ENCODE peak calls at places on chromosomes 3 and 15, in five cellular contexts. I, G, V, P and F are unnamed samples.

GRCh38 chr3:21020681-21021080 is 730.3 kb downstream of the ZNF385D start:
- ATAC-seq in P (no peak), G (no peak), I (no peak), V (no peak), F (no peak)

GRCh38 chr3:11077466-11077865 is 76.8 kb upstream of the HRH1 start:
- ATAC-seq in V (no peak), P (peak; percentile 70), I (no peak), G (no peak), F (peak; percentile 46)

GRCh38 chr3:188683032-188683491 is 488.7 kb upstream of the TPRG1 start:
- ATAC-seq in I (no peak), G (no peak), P (peak; percentile 72), V (peak; percentile 57), F (peak; percentile 85)

GRCh38 chr15:62584301-62585235 is 419.5 kb upstream of the C2CD4B start:
- ATAC-seq in G (no peak), P (no peak), V (no peak), I (no peak), F (peak; percentile 78)

GRCh38 chr3:143222981-143223380 is 103.4 kb downstream of the CHST2 start:
- ATAC-seq in I (no peak), P (no peak), V (no peak), G (no peak), F (no peak)

GRCh38 chr3:139780603-139781002 is 102.8 kb upstream of the NMNAT3 start:
- ATAC-seq in V (no peak), P (no peak), I (no peak), G (no peak), F (no peak)

GRCh38 chr3:104102386-104102785 is 1264.3 kb upstream of the ALCAM start:
- ATAC-seq in V (peak; percentile 83), I (peak; percentile 95), P (peak; percentile 50), G (peak; percentile 96), F (no peak)

GRCh38 chr3:112763258-112763657 is 83.4 kb downstream of the CD200R1L start:
- ATAC-seq in P (peak; percentile 35), V (no peak), I (no peak), G (no peak), F (no peak)

GRCh38 chr3:136904746-136905145 is 42.7 kb downstream of the NCK1 start:
- ATAC-seq in G (no peak), P (no peak), V (no peak), I (no peak), F (no peak)

GRCh38 chr3:112979244-112979832 is 4.4 kb upstream of the CD200R1 start:
- ATAC-seq in V (no peak), G (no peak), I (peak; percentile 51), P (peak; percentile 51), F (no peak)

GRCh38 chr15:90095521-90095959 is 6.7 kb downstream of the IDH2 start:
- ATAC-seq in P (no peak), V (no peak), I (peak; percentile 50), G (peak; percentile 61), F (no peak)

GRCh38 chr3:87674397-87675161 is 384.2 kb downstream of the CGGBP1 start:
- ATAC-seq in V (no peak), I (peak; percentile 96), G (no peak), P (no peak), F (no peak)

GRCh38 chr3:4979401-4980228 is at the start of gene BHLHE40:
- ATAC-seq in I (peak; percentile 25), G (peak; percentile 55), P (peak; percentile 49), V (peak; percentile 62), F (no peak)

GRCh38 chr3:30183421-30183820 is 423.0 kb upstream of the TGFBR2 start:
- ATAC-seq in V (no peak), P (no peak), I (no peak), G (no peak), F (no peak)

GRCh38 chr3:134543113-134543512 is 57.3 kb downstream of the CEP63 start:
- ATAC-seq in G (no peak), P (no peak), V (no peak), I (no peak), F (no peak)

GRCh38 chr15:39118510-39118909 is 462.4 kb upstream of the THBS1 start:
- ATAC-seq in I (no peak), V (no peak), G (no peak), P (peak; percentile 79), F (no peak)

GRCh38 chr15:40310001-40310959 is 2.5 kb upstream of the PLCB2 start:
- ATAC-seq in I (peak; percentile 58), G (peak; percentile 76), P (peak; percentile 65), V (peak; percentile 90), F (no peak)

GRCh38 chr3:186754006-186754405 is 29.4 kb upstream of the EIF4A2 start:
- ATAC-seq in I (no peak), G (no peak), P (no peak), V (no peak), F (no peak)

GRCh38 chr3:134496481-134497071 is 10.7 kb downstream of the CEP63 start:
- ATAC-seq in P (no peak), G (no peak), I (peak; percentile 71), V (no peak), F (no peak)

GRCh38 chr3:133691410-133692107 is 29.8 kb upstream of the TOPBP1 start:
- ATAC-seq in I (no peak), G (no peak), V (no peak), P (no peak), F (no peak)

GRCh38 chr15:90860942-90861675 is 7.3 kb upstream of the FURIN start:
- ATAC-seq in V (peak; percentile 86), P (no peak), I (no peak), G (peak; percentile 69), F (no peak)

GRCh38 chr3:70989174-70989573 is 594.4 kb downstream of the FOXP1 start:
- ATAC-seq in I (no peak), V (no peak), P (peak; percentile 75), G (no peak), F (peak; percentile 58)

GRCh38 chr3:51709004-51709420 is 2.1 kb downstream of the GRM2 start:
- ATAC-seq in V (no peak), G (no peak), P (no peak), I (no peak), F (no peak)

DNA sequence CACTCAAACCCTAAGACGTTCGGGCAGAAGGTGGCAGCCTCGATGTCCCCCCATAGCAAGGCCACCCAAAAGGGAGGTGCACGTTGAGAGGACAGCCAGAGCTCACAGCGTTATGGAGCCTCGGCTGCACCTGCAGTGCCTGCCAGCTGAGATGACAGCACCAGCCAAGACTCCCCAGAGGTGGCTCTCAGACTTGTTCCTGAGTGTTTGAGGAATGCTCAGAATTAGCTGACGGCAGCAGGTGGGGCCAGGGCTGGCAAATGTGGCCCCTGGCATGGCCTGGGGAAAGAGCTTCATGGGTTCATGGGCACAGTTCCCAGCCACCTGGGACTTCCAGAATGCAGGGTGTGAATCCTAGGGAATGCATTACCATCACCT is 177.8 kb downstream of the KLF13 start:
- ATAC-seq in I (no peak), G (no peak), P (peak; percentile 44), V (peak; percentile 21), F (no peak)
- TF ChIP-seq EP300 in I (no peak), G (no peak), P (no peak), V (no peak), F (no peak)

GRCh38 chr15:74628199-74628598 is 12.6 kb downstream of the CLK3 start:
- ATAC-seq in I (no peak), G (no peak), V (no peak), P (no peak), F (no peak)
- TF ChIP-seq POLR2A in I (no peak), G (no peak), V (no peak), P (no peak), F (no peak)

DNA sequence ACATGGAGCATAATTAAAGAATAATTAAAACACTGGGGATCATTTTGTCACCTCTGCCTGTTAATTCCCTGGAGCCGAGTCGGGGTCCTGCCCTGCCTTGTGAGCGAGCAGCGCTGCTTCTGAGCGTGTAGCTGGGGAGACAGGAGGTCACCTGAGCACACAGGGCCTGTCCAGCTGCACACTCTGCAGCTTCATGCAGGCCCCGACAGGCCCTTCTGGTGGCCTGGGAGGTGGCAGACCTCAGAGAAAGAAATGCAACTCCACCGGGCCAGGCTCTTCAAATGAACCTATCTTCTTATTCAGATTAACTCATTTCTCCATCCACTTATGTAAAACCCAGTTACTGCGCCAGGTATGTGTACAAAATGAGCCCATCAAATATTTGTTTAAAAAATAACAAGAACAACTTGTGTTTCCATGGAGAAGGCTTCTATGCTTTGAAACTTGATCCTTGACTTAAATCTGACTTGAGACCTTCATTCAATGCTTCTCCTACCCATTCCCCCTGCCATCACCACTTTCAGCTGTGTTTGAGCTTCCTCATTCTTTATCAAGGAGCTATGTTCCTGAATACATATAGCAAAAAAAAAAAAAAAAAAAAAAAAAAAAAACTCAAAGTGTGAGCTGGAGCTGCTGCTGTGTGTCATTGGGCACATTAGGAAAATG is 628.4 kb upstream of the CFAP20DC start:
- ATAC-seq in I (no peak), G (no peak), V (no peak), P (peak; percentile 53), F (no peak)
- H3K27ac ChIP-seq in I (no peak overlapping the region), G (no peak overlapping the region), V (no peak overlapping the region), P (peak overlapping the region; percentile 47), F (no peak overlapping the region)

GRCh38 chr3:149414557-149415231 is 37.2 kb upstream of the TM4SF1 start:
- ATAC-seq in P (peak; percentile 73), V (no peak), I (peak; percentile 26), G (peak; percentile 99), F (peak; percentile 77)
- TF ChIP-seq EP300 in P (peak; percentile 92), V (no peak), I (no peak), G (peak; percentile 91), F (no peak)

GRCh38 chr15:48424076-48424475 is 92.8 kb downstream of the DUT start:
- ATAC-seq in V (no peak), P (no peak), G (no peak), I (no peak), F (no peak)
- TF ChIP-seq POLR2A in V (no peak), P (no peak), G (no peak), I (no peak), F (no peak)

GRCh38 chr3:125051715-125052581 is 3.8 kb downstream of the HEG1 start:
- ATAC-seq in I (peak; percentile 56), G (no peak), P (peak; percentile 51), V (no peak), F (peak; percentile 57)

GRCh38 chr3:125054436-125055164 is 1.2 kb downstream of the HEG1 start:
- ATAC-seq in P (peak; percentile 25), G (peak; percentile 81), V (peak; percentile 69), I (peak; percentile 61), F (no peak)

GRCh38 chr3:125053304-125053699 is 2.5 kb downstream of the HEG1 start:
- ATAC-seq in I (no peak), P (no peak), G (no peak), V (no peak), F (no peak)

GRCh38 chr3:125051205-125051604 is 4.6 kb downstream of the HEG1 start:
- ATAC-seq in V (no peak), P (no peak), G (no peak), I (no peak), F (no peak)

GRCh38 chr3:125052671-125053303 is 3.0 kb downstream of the HEG1 start:
- ATAC-seq in G (peak; percentile 56), V (peak; percentile 9), I (peak; percentile 10), P (no peak), F (no peak)
- H3K27ac ChIP-seq in G (peak overlapping the region; percentile 6), V (peak overlapping the region; percentile 26), I (peak overlapping the region; percentile 81), P (peak overlapping the region; percentile 87), F (peak overlapping the region; percentile 78)

GRCh38 chr3:179451335-179452165 is at the start of gene GNB4:
- ATAC-seq in P (peak; percentile 97), G (peak; percentile 76), I (peak; percentile 84), V (peak; percentile 97), F (peak; percentile 95)
- TF ChIP-seq EP300 in P (no peak), G (no peak), I (no peak), V (no peak), F (no peak)